ENCODE peak calls at places on chromosomes 5 and 9, in nine cellular contexts. J, E, K, I, N, O, L, V and T are unnamed samples. For H3K4me1, the result is how much of the 10 kb centered on the place peaks cover.

GRCh38 chr9:35605336-35606137 is 475 bp downstream of the TESK1 start:
- DNase-seq in L (no peak), N (peak), K (peak), O (peak), I (peak), J (peak), E (peak), V (no peak), T (peak)

GRCh38 chr9:100086097-100086496 is 12.7 kb downstream of the ERP44 start:
- DNase-seq in V (no peak), N (no peak), I (no peak), O (no peak), K (no peak), J (no peak), E (no peak), L (no peak), T (no peak)

GRCh38 chr5:14190194-14191164 is 47.3 kb downstream of the TRIO start:
- DNase-seq in E (no peak), J (no peak), K (peak), I (no peak), V (no peak), L (no peak), O (no peak), N (peak), T (no peak)

GRCh38 chr9:131748411-131748955 is 8.6 kb upstream of the RAPGEF1 start:
- DNase-seq in N (no peak), J (no peak), I (no peak), O (no peak), V (no peak), E (no peak), K (no peak), L (no peak), T (no peak)

GRCh38 chr9:108517591-108518365 is 338.0 kb downstream of the ACTL7B start:
- DNase-seq in E (no peak), I (no peak), K (no peak), J (no peak), N (no peak), L (no peak), V (no peak), O (no peak), T (no peak)

GRCh38 chr5:65984098-65984885 is 57.9 kb downstream of the ERBIN start:
- DNase-seq in E (peak), V (no peak), O (no peak), K (no peak), L (no peak), I (no peak), J (no peak), N (no peak), T (no peak)

GRCh38 chr5:137086289-137086838 is 412.8 kb downstream of the SPOCK1 start:
- DNase-seq in V (no peak), K (no peak), L (no peak), I (no peak), N (no peak), E (peak), J (no peak), O (no peak), T (no peak)

GRCh38 chr9:27866741-27867140 is 293.5 kb upstream of the C9orf72 start:
- DNase-seq in L (no peak), K (no peak), O (no peak), J (no peak), E (peak), N (no peak), V (no peak), I (no peak), T (no peak)

GRCh38 chr5:177354716-177355115 is 3.0 kb upstream of the RGS14 start:
- DNase-seq in J (no peak), E (no peak), K (no peak), L (no peak), O (no peak), N (no peak), I (no peak), V (no peak), T (no peak)

GRCh38 chr9:36928670-36929349 is 105.3 kb downstream of the PAX5 start:
- DNase-seq in K (no peak), I (no peak), O (no peak), N (no peak), L (no peak), E (no peak), J (no peak), V (no peak), T (no peak)

GRCh38 chr9:1495684-1496083 is 445.5 kb downstream of the DMRT2 start:
- DNase-seq in K (no peak), I (no peak), J (no peak), O (no peak), V (no peak), N (no peak), L (no peak), E (no peak), T (no peak)

GRCh38 chr9:105188746-105189145 is 55.7 kb upstream of the SLC44A1 start:
- DNase-seq in I (no peak), K (no peak), V (no peak), O (no peak), N (no peak), E (no peak), L (no peak), J (no peak), T (no peak)

GRCh38 chr9:136432591-136432990 is 7.1 kb downstream of the INPP5E start:
- DNase-seq in I (no peak), O (no peak), V (no peak), L (no peak), J (no peak), N (no peak), E (no peak), K (no peak), T (no peak)

GRCh38 chr5:9054322-9054721 is 491.6 kb downstream of the SEMA5A start:
- DNase-seq in V (no peak), O (no peak), J (no peak), I (no peak), L (no peak), N (no peak), K (no peak), E (no peak), T (no peak)

GRCh38 chr5:27450607-27451006 is 412.2 kb upstream of the CDH9 start:
- DNase-seq in J (no peak), E (no peak), I (no peak), K (no peak), V (no peak), N (no peak), O (no peak), L (no peak), T (no peak)

GRCh38 chr5:149636861-149637246 is 55.6 kb downstream of the ARHGEF37 start:
- DNase-seq in E (peak), O (no peak), J (peak), I (peak), N (no peak), L (no peak), V (no peak), K (no peak), T (peak)

GRCh38 chr9:16202913-16203734 is 650.3 kb downstream of the CCDC171 start:
- DNase-seq in I (no peak), O (no peak), L (no peak), N (no peak), J (no peak), E (peak), V (no peak), K (no peak), T (no peak)

GRCh38 chr5:128876848-128877387 is 88.4 kb upstream of the SLC27A6 start:
- DNase-seq in O (no peak), V (no peak), I (no peak), L (no peak), K (no peak), N (no peak), J (no peak), E (no peak), T (no peak)

GRCh38 chr9:14342746-14343145 is 28.8 kb upstream of the NFIB start:
- DNase-seq in V (no peak), O (no peak), L (no peak), K (no peak), I (no peak), N (no peak), J (no peak), E (no peak), T (no peak)

GRCh38 chr5:135396459-135397055 is 2.5 kb downstream of the MACROH2A1 start:
- DNase-seq in V (no peak), I (no peak), E (no peak), O (no peak), N (no peak), L (no peak), K (no peak), J (no peak), T (no peak)

GRCh38 chr5:135394095-135394494 is 4.9 kb downstream of the MACROH2A1 start:
- DNase-seq in O (no peak), K (no peak), N (no peak), L (no peak), J (no peak), E (no peak), V (no peak), I (no peak), T (no peak)

GRCh38 chr5:135393229-135393628 is 5.8 kb downstream of the MACROH2A1 start:
- DNase-seq in I (no peak), K (no peak), E (no peak), J (no peak), L (no peak), N (no peak), V (no peak), O (no peak), T (no peak)

GRCh38 chr5:135393691-135394090 is 5.3 kb downstream of the MACROH2A1 start:
- DNase-seq in J (no peak), K (no peak), L (no peak), I (no peak), N (no peak), E (no peak), V (no peak), O (no peak), T (no peak)

GRCh38 chr5:135395451-135395850 is 3.6 kb downstream of the MACROH2A1 start:
- DNase-seq in I (no peak), L (no peak), V (no peak), N (no peak), O (no peak), E (no peak), K (no peak), J (no peak), T (no peak)
- H3K4me1 ChIP-seq in I (half or more), L (half or more), V (half or more), N (half or more), O (half or more), E (under half), K (under half), J (half or more), T (under half)

GRCh38 chr9:76617510-76618194 is 146.6 kb upstream of the PCA3 start:
- DNase-seq in L (no peak), J (no peak), E (no peak), V (no peak), I (no peak), O (no peak), N (no peak), K (no peak), T (no peak)

GRCh38 chr9:76618762-76619161 is 145.5 kb upstream of the PCA3 start:
- DNase-seq in K (no peak), O (no peak), V (no peak), N (no peak), J (no peak), E (no peak), L (no peak), I (no peak), T (no peak)

GRCh38 chr9:76620586-76620985 is 143.7 kb upstream of the PCA3 start:
- DNase-seq in O (no peak), E (no peak), V (no peak), K (no peak), J (no peak), I (no peak), L (no peak), N (no peak), T (no peak)

GRCh38 chr9:76621011-76621410 is 143.2 kb upstream of the PCA3 start:
- DNase-seq in V (no peak), I (no peak), K (no peak), N (no peak), L (no peak), O (no peak), J (no peak), E (no peak), T (no peak)

GRCh38 chr9:76619645-76620044 is 144.6 kb upstream of the PCA3 start:
- DNase-seq in O (no peak), K (no peak), V (no peak), N (no peak), E (no peak), I (no peak), J (no peak), L (no peak), T (no peak)
- H3K27ac ChIP-seq in O (peak), K (no peak), V (peak), N (no peak), E (no peak), I (no peak), J (no peak), L (no peak), T (no peak)

DNA sequence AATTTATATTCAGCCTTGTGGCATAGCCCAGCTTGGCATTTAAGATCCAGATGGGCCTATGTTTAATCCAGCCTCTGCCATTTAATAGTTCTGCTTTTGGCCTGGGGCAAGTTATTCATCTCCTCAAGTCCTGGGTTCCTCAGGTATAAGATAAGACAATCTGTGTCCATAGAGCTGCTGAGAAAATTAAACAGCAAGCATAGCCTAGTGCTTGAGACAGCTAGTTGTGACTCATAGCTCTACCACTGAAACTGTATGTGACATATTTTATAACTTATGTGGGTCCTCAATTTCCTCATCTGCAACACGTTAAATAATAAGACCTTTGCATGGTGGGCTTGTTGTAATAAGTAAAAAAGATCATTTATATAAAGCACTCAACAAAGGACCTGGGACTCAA is 53.3 kb upstream of the ATP10B start:
- DNase-seq in E (no peak), J (no peak), I (no peak), O (no peak), N (no peak), V (no peak), L (no peak), K (no peak), T (no peak)
- H3K4me1 ChIP-seq in E (under half), J (under half), I (under half), O (under half), N (under half), V (under half), L (under half), K (under half), T (under half)

GRCh38 chr5:16757989-16758501 is 141.2 kb upstream of the RETREG1 start:
- DNase-seq in I (no peak), N (no peak), L (no peak), O (no peak), V (no peak), K (no peak), J (no peak), E (no peak), T (no peak)
- H3K27ac ChIP-seq in I (no peak), N (no peak), L (no peak), O (no peak), V (no peak), K (no peak), J (no peak), E (peak), T (no peak)

GRCh38 chr5:172005708-172006377 is 595 bp downstream of the FBXW11 start:
- DNase-seq in N (peak), V (peak), L (no peak), O (peak), J (peak), E (peak), I (peak), K (peak), T (no peak)
- H3K4me1 ChIP-seq in N (under half), V (under half), L (half or more), O (half or more), J (half or more), E (under half), I (under half), K (under half), T (under half)

DNA sequence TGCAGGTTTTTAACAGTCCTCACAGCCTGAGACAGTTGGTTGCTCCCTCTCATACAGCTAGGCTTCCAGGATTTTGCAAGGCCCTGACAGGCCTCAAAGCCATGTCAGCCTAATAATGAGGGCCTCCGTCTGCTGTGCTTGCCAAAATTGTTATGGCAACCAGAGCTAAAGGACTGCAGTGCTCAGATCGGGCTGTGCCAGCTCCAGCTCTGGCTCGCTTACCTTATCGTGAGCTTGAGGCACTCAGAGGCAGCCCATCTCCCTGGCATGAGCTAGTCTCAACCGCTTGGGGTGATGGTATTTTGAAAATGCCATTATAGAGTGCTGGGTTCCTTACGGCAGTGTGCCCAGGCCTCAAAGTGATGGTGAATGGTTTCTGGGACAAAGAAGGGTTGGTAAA is 8.4 kb downstream of the MTAP start:
- DNase-seq in E (no peak), O (no peak), N (no peak), I (no peak), K (no peak), J (peak), V (no peak), L (no peak), T (no peak)
- H3K27ac ChIP-seq in E (no peak), O (no peak), N (no peak), I (no peak), K (no peak), J (peak), V (no peak), L (no peak), T (no peak)

GRCh38 chr5:132225165-132226032 is 2.3 kb downstream of the P4HA2 start:
- DNase-seq in I (peak), N (peak), J (peak), L (peak), V (peak), O (peak), K (peak), E (no peak), T (no peak)

GRCh38 chr5:132223861-132224260 is 3.8 kb downstream of the P4HA2 start:
- DNase-seq in L (peak), O (no peak), K (peak), E (no peak), I (no peak), N (no peak), J (no peak), V (no peak), T (no peak)

GRCh38 chr5:132226516-132227234 is 978 bp downstream of the P4HA2 start:
- DNase-seq in N (no peak), I (no peak), J (peak), O (peak), L (no peak), E (no peak), K (peak), V (peak), T (no peak)

GRCh38 chr5:132222649-132223038 is 5.0 kb downstream of the P4HA2 start:
- DNase-seq in L (no peak), V (no peak), N (no peak), O (no peak), K (no peak), E (no peak), I (no peak), J (no peak), T (no peak)

GRCh38 chr5:132224721-132225120 is 2.9 kb downstream of the P4HA2 start:
- DNase-seq in I (no peak), K (peak), E (no peak), N (no peak), V (peak), J (no peak), L (no peak), O (peak), T (no peak)
- H3K4me1 ChIP-seq in I (under half), K (under half), E (under half), N (under half), V (under half), J (half or more), L (half or more), O (half or more), T (under half)

DNA sequence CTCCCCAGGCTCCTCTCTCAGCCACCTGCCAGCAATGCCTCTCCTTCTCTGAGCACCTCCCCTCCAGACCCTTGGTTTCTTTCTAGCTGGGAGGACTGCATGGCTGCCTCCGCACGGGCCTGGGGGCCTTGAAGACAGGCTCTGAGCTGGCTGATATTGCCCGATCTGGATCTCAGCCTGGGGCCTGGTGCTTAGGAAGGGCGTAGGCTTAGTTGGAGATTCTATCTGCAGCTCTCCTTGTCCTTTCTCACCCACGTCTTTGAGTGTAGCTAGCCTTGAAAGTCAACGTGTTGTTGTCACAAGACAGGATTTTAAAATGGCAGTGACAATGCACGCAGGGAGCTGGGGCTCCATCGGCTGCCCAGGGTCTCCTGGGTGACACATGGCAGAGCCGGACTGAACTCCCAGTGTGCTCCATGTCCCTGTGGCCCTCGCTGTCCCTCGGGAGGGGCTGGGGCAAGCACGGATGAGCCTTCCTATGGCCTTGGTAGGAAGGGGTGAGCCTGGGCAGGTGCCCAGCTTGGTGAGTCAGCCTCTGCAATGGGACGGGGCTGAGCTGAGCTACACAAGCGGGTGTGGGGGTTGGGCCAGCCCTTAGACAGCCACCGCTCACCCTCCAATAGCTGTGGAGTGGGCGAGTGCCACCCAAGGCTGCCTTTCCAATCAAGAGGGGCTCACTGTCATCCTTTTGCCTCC is 9.4 kb downstream of the ADAMTSL2 start:
- DNase-seq in I (no peak), L (no peak), O (no peak), E (no peak), K (no peak), V (no peak), J (no peak), N (no peak), T (no peak)
- H3K27ac ChIP-seq in I (no peak), L (no peak), O (no peak), E (no peak), K (no peak), V (peak), J (no peak), N (no peak), T (no peak)